ENCODE peak calls at places on chromosomes 11 and 22, in six cellular contexts. X is pons, Z is body of pancreas, H is epithelial cell of esophagus, Y is fibroblast of pulmonary artery, D is nephron progenitor cell. V is an unnamed sample.

GRCh38 chr11:43021466-43021865 is 290.3 kb upstream of the API5 start:
- DNase-seq in D (peak), Y (no peak), Z (no peak), H (no peak), X (no peak), V (peak)

GRCh38 chr11:15101072-15101701 is 13.5 kb upstream of the INSC start:
- DNase-seq in X (peak), Y (peak), Z (peak), H (peak), D (peak), V (peak)

GRCh38 chr11:976431-977160 is 50.9 kb downstream of the AP2A2 start:
- DNase-seq in Y (peak), D (no peak), X (peak), H (no peak), Z (peak), V (peak)

GRCh38 chr11:117180661-117181585 is 2.4 kb downstream of the SIDT2 start:
- DNase-seq in Y (peak), X (peak), Z (peak), D (peak), H (peak), V (peak)

GRCh38 chr11:116866774-116867455 is 29.5 kb upstream of the APOA1 start:
- DNase-seq in Z (no peak), Y (no peak), X (no peak), H (no peak), D (no peak), V (no peak)

GRCh38 chr11:44104472-44105294 is 9.2 kb downstream of the EXT2 start:
- DNase-seq in H (peak), D (no peak), Z (no peak), Y (peak), X (no peak), V (no peak)

GRCh38 chr22:19361501-19362103 is 69.9 kb downstream of the HIRA start:
- DNase-seq in Y (no peak), H (no peak), X (no peak), Z (no peak), D (no peak), V (no peak)

GRCh38 chr11:111137846-111138245 is 107.7 kb upstream of the POU2AF2 start:
- DNase-seq in Z (no peak), Y (no peak), X (no peak), H (no peak), D (no peak), V (no peak)

GRCh38 chr11:54930930-54931329 is 224.3 kb downstream of the OR4A5 start:
- DNase-seq in Z (no peak), D (no peak), H (no peak), Y (no peak), X (no peak), V (no peak)

GRCh38 chr22:23180301-23180892 is at the start of gene BCR:
- DNase-seq in D (peak), X (peak), Y (peak), H (peak), Z (peak), V (peak)

GRCh38 chr22:41348964-41349484 is 32.7 kb upstream of the TEF start:
- DNase-seq in Y (no peak), D (no peak), Z (no peak), X (no peak), H (no peak), V (no peak)

GRCh38 chr11:120169981-120170698 is 32.2 kb upstream of the TRIM29 start:
- DNase-seq in H (no peak), X (no peak), Y (no peak), D (no peak), Z (no peak), V (no peak)

GRCh38 chr11:68273056-68273738 is 1.4 kb upstream of the C11orf24 start:
- DNase-seq in D (no peak), X (no peak), H (no peak), Z (no peak), Y (no peak), V (no peak)

GRCh38 chr22:46070215-46070721 is 80.1 kb upstream of the PPARA start:
- DNase-seq in X (no peak), Y (peak), H (peak), Z (peak), D (peak), V (no peak)

GRCh38 chr11:80365315-80365714 is 924.5 kb upstream of the TENM4 start:
- DNase-seq in H (peak), Y (no peak), X (no peak), D (no peak), Z (no peak), V (no peak)

GRCh38 chr11:10021563-10021962 is 272.5 kb downstream of the SBF2 start:
- DNase-seq in Y (no peak), X (no peak), D (no peak), Z (no peak), H (no peak), V (no peak)

GRCh38 chr11:95143106-95143681 is 53.5 kb downstream of the ENDOD1 start:
- DNase-seq in D (no peak), Z (no peak), X (no peak), Y (no peak), H (peak), V (no peak)

GRCh38 chr11:117984471-117984870 is 1.7 kb upstream of the IL10RA start:
- DNase-seq in Y (no peak), D (no peak), H (no peak), X (no peak), Z (no peak), V (no peak)

GRCh38 chr11:47185305-47186075 is 744 bp downstream of the PACSIN3 start:
- DNase-seq in Z (peak), H (peak), X (no peak), Y (peak), D (peak), V (peak)

GRCh38 chr11:128400382-128401203 is 186.8 kb downstream of the ETS1 start:
- DNase-seq in D (no peak), Y (no peak), H (no peak), X (no peak), Z (no peak), V (no peak)